ENCODE peak calls at places on chromosome 7, in six cellular contexts. M is HCT116, U is tibial nerve, P is H1, G is uterus, F is K562. D is an unnamed sample.

GRCh38 chr7:114620208-114620607 is 205.6 kb downstream of the FOXP2 start:
- DNase-seq in M (no peak), U (no peak), P (no peak), G (no peak), F (no peak), D (no peak)

GRCh38 chr7:19290066-19290465 is 144.8 kb upstream of the FERD3L start:
- DNase-seq in M (no peak), U (no peak), P (no peak), G (no peak), F (no peak), D (no peak)

GRCh38 chr7:131057015-131057518 is 270.6 kb upstream of the MKLN1 start:
- DNase-seq in M (no peak), U (peak; percentile 49), P (no peak), G (no peak), F (no peak), D (no peak)

GRCh38 chr7:113085781-113086390 is 741 bp downstream of the GPR85 start:
- DNase-seq in M (no peak), U (no peak), P (no peak), G (no peak), F (no peak), D (no peak)

GRCh38 chr7:24981544-24981951 is 1.6 kb upstream of the OSBPL3 start:
- DNase-seq in M (no peak), U (peak; percentile 58), P (peak; percentile 56), G (peak; percentile 44), F (no peak), D (no peak)

GRCh38 chr7:45033931-45034290 is 33.9 kb downstream of the CCM2 start:
- DNase-seq in M (no peak), U (no peak), P (no peak), G (no peak), F (no peak), D (no peak)

GRCh38 chr7:38727184-38727940 is 96.2 kb upstream of the AMPH start:
- DNase-seq in M (no peak), U (no peak), P (no peak), G (no peak), F (no peak), D (no peak)

GRCh38 chr7:155395176-155395797 is 62.6 kb upstream of the EN2 start:
- DNase-seq in M (no peak), U (no peak), P (no peak), G (no peak), F (no peak), D (no peak)

GRCh38 chr7:98215561-98216495 is 4.6 kb downstream of the BHLHA15 start:
- DNase-seq in M (no peak), U (no peak), P (no peak), G (no peak), F (no peak), D (no peak)

GRCh38 chr7:108486291-108486966 is 30.2 kb upstream of the NRCAM start:
- DNase-seq in M (no peak), U (no peak), P (no peak), G (no peak), F (no peak), D (no peak)

GRCh38 chr7:125065546-125065945 is 135.9 kb upstream of the POT1 start:
- DNase-seq in M (no peak), U (no peak), P (no peak), G (no peak), F (no peak), D (no peak)

GRCh38 chr7:5354460-5355279 is 69.0 kb downstream of the TNRC18 start:
- DNase-seq in M (no peak), U (no peak), P (no peak), G (peak; percentile 71), F (no peak), D (no peak)

GRCh38 chr7:4805110-4805978 is 29.9 kb downstream of the AP5Z1 start:
- DNase-seq in M (no peak), U (no peak), P (no peak), G (no peak), F (no peak), D (no peak)

GRCh38 chr7:127907638-127908040 is 123.6 kb downstream of the LRRC4 start:
- DNase-seq in M (no peak), U (no peak), P (no peak), G (no peak), F (no peak), D (no peak)

GRCh38 chr7:129635300-129636029 is 23.9 kb downstream of the NRF1 start:
- DNase-seq in M (peak; percentile 47), U (peak; percentile 75), P (peak; percentile 73), G (peak; percentile 41), F (peak; percentile 76), D (peak; percentile 18)

GRCh38 chr7:11379641-11380040 is 406.0 kb downstream of the PHF14 start:
- DNase-seq in M (no peak), U (no peak), P (no peak), G (no peak), F (no peak), D (no peak)

GRCh38 chr7:101935521-101936141 is 118.2 kb downstream of the CUX1 start:
- DNase-seq in M (no peak), U (peak; percentile 52), P (peak; percentile 54), G (no peak), F (no peak), D (no peak)

GRCh38 chr7:43647772-43648643 is 65.1 kb downstream of the STK17A start:
- DNase-seq in M (peak; percentile 67), U (peak; percentile 60), P (no peak), G (peak; percentile 67), F (no peak), D (no peak)

GRCh38 chr7:8212638-8213037 is 49.3 kb downstream of the ICA1 start:
- DNase-seq in M (no peak), U (no peak), P (no peak), G (no peak), F (no peak), D (no peak)
- TF ChIP-seq POLR2A in M (no peak), U (no peak), P (no peak), G (no peak), F (no peak), D (no peak)

GRCh38 chr7:104859754-104860426 is 154.1 kb upstream of the KMT2E start:
- DNase-seq in M (no peak), U (no peak), P (no peak), G (no peak), F (no peak), D (no peak)

GRCh38 chr7:104855826-104856225 is 158.2 kb upstream of the KMT2E start:
- DNase-seq in M (no peak), U (no peak), P (no peak), G (no peak), F (no peak), D (no peak)

GRCh38 chr7:104857458-104858425 is 156.3 kb upstream of the KMT2E start:
- DNase-seq in M (no peak), U (no peak), P (no peak), G (no peak), F (no peak), D (no peak)

GRCh38 chr7:104862719-104863118 is 151.3 kb upstream of the KMT2E start:
- DNase-seq in M (peak; percentile 38), U (no peak), P (peak; percentile 60), G (no peak), F (peak; percentile 31), D (no peak)

GRCh38 chr7:104861729-104862128 is 152.3 kb upstream of the KMT2E start:
- DNase-seq in M (no peak), U (no peak), P (no peak), G (no peak), F (no peak), D (no peak)
- TF ChIP-seq POLR2A in M (no peak), U (no peak), P (no peak), G (no peak), F (no peak), D (no peak)

GRCh38 chr7:120988591-120989299 is at the start of gene CPED1:
- DNase-seq in M (no peak), U (peak; percentile 82), P (peak; percentile 72), G (peak; percentile 74), F (peak; percentile 80), D (no peak)

GRCh38 chr7:120987280-120987679 is 1.2 kb upstream of the CPED1 start:
- DNase-seq in M (no peak), U (no peak), P (no peak), G (no peak), F (peak; percentile 61), D (no peak)

GRCh38 chr7:120989571-120990220 is 1.2 kb downstream of the CPED1 start:
- DNase-seq in M (no peak), U (peak; percentile 37), P (no peak), G (peak; percentile 29), F (no peak), D (no peak)

GRCh38 chr7:120986665-120987064 is 1.8 kb upstream of the CPED1 start:
- DNase-seq in M (no peak), U (no peak), P (no peak), G (no peak), F (no peak), D (no peak)

DNA sequence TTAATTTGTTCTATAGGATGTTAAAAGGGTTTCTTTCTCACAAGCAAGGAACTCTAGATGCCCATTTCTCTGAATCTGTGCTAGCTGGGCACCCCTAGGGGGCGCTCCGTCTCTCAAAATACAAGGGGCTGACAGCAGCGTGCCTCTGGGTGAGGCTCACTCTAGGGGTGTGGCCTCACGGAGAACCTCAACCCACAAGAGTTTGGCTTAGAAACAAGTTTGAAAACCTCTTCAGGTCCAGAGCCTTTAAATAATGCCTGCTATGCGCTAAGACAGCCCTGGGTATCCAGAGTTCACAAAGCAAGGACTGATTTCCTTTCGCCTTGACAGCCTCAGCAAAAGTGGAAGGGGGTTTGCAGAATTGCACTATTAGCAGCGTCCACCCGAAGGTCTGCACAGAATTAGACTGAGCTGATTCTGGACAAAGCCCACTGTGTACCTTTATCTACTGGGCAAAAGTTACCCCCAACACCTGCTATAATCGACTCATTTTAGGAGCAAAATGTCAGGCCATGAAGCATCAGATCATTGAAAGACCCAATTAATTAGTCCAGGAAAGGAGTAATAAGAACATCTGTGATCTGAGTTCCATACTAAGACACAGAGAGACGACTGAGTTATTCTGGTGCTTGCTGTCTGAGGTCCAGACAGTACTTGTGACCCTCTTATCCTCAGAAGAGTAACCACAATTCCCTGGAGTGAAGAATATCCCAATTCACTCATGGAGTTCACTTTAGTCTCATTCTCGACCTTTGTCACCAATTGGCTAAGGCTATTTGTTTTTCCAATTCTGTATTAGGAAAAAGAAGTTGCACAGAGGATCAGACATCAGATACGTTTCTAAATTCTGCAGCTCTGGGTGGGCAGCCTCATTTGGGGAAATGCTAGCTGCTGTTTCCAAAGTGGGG is 574 bp upstream of the CPED1 start:
- DNase-seq in M (peak; percentile 81), U (peak; percentile 93), P (peak; percentile 90), G (peak; percentile 89), F (peak; percentile 94), D (peak; percentile 55)
- TF ChIP-seq POLR2A in M (no peak), U (peak; percentile 52), P (no peak), G (peak; percentile 20), F (peak; percentile 50), D (no peak)

DNA sequence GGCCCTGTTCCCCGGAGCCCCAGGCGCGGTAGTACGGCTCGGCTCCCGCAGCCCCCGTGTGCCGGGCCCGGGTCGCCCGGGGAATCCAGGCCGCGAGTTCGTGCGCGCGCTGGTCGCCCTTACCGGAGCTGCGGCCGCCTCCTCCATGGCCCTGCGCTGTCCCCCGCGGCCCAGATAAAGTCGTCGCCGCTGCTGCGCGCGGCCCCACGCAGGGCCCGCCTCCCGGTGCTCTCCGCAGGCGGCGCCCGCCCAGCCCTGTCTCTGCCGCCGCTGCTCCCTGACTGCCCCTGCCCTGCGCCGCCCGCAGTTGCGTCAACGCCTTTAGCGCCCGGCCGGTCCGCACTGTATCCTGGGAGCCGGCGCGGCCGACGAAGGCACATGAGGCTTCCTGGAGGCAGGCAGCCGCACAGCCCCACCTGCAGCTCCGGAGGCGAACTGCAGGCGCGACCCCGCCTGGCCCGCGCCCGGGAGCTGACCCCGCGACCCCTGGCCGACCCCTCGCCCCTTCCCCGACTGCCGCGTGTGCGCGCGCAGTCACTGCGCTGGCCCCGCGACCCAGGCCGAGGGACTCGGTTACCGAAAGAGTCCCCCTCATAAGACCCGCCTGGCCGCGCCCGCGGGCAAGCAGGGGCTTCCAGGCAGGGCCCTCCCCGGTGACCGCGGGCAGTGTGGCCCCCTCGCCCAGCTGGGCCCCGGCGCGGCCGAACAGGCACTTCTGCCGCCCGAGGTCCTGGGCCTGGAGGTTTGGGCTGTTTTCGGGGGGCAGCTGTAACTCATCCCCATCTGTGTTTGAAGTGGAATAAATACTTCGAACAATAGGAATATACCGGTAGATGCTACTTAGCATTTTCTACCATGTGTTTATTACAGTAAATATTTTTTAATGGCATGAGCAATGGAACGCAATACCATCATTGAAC is 127.1 kb upstream of the ZNF746 start:
- DNase-seq in M (peak; percentile 81), U (peak; percentile 87), P (peak; percentile 99), G (peak; percentile 88), F (peak; percentile 93), D (peak; percentile 86)
- TF ChIP-seq POLR2A in M (peak; percentile 51), U (peak; percentile 63), P (peak; percentile 79), G (peak; percentile 73), F (peak; percentile 90), D (peak; percentile 81)

D was measured in GM12891.